ENCODE peak calls at places on chromosomes 3 and 15, in seven cellular contexts. J is M059J; R is NCI-H2227 treated with DMSO at 0.1 percent for 48 hours; K is endothelial cell; G is HTR-8/SVneo; E is T-helper 1 cell; I is activated naive CD4-positive, alpha-beta T cell. U is an unnamed sample.

GRCh38 chr3:13414040-13414729 is 5.9 kb downstream of the NUP210 start:
- DNase-seq in J (peak; percentile 26), R (no peak), K (no peak), G (no peak), E (peak; percentile 55), I (no peak), U (no peak)

GRCh38 chr3:25429960-25430941 is 2.2 kb downstream of the RARB start:
- DNase-seq in J (no peak), R (no peak), K (no peak), G (no peak), E (no peak), I (no peak), U (no peak)

GRCh38 chr3:189629803-189630455 is 1.3 kb upstream of the TP63 start:
- DNase-seq in J (no peak), R (no peak), K (no peak), G (no peak), E (no peak), I (no peak), U (no peak)

GRCh38 chr3:33547101-33547500 is 106.9 kb upstream of the UBP1 start:
- DNase-seq in J (no peak), R (no peak), K (no peak), G (no peak), E (no peak), I (no peak), U (no peak)

GRCh38 chr3:172601066-172601832 is 78.0 kb upstream of the TNFSF10 start:
- DNase-seq in J (no peak), R (no peak), K (no peak), G (no peak), E (no peak), I (no peak), U (no peak)

GRCh38 chr3:32335365-32336122 is 56.1 kb upstream of the CMTM7 start:
- DNase-seq in J (no peak), R (no peak), K (no peak), G (no peak), E (no peak), I (no peak), U (no peak)

GRCh38 chr15:83855956-83856355 is 202.0 kb downstream of the ADAMTSL3 start:
- DNase-seq in J (no peak), R (no peak), K (no peak), G (no peak), E (no peak), I (no peak), U (no peak)

GRCh38 chr3:113153499-113154107 is 57.8 kb upstream of the BOC start:
- DNase-seq in J (no peak), R (no peak), K (no peak), G (no peak), E (no peak), I (no peak), U (no peak)

GRCh38 chr3:31533169-31533870 is 595 bp downstream of the STT3B start:
- DNase-seq in J (peak; percentile 28), R (peak; percentile 38), K (peak; percentile 48), G (no peak), E (peak; percentile 40), I (peak; percentile 42), U (peak; percentile 20)

U was measured in cerebellar cortex.